ENCODE peak calls at places on chromosome 12, in seven cellular contexts. P is ascending aorta; Y is tibial nerve; N is HCT116; I is right cardiac atrium; X is heart left ventricle; J is CD4-positive, CD25-positive, alpha-beta regulatory T cell. O is an unnamed sample. For H3K4me1, the result is how much of the 10 kb centered on the place peaks cover.

GRCh38 chr12:6605425-6606330 is 1.5 kb downstream of the CHD4 start:
- DNase-seq in P (no peak), Y (no peak), N (no peak), I (peak), X (no peak), J (peak), O (peak)

GRCh38 chr12:110718222-110718908 is 24.3 kb downstream of the PPP1CC start:
- DNase-seq in P (no peak), Y (no peak), N (no peak), I (no peak), X (no peak), J (no peak), O (no peak)

GRCh38 chr12:47755655-47756562 is 2.8 kb downstream of the RAPGEF3 start:
- DNase-seq in P (no peak), Y (no peak), N (no peak), I (no peak), X (peak), J (peak), O (no peak)

GRCh38 chr12:53984901-53985357 is at the start of gene HOXC10:
- DNase-seq in P (peak), Y (peak), N (peak), I (peak), X (peak), J (peak), O (peak)

GRCh38 chr12:54028324-54029201 is at the start of gene HOXC6:
- DNase-seq in P (no peak), Y (no peak), N (no peak), I (no peak), X (no peak), J (no peak), O (no peak)

GRCh38 chr12:45415393-45415817 is 199.5 kb downstream of the ANO6 start:
- DNase-seq in P (peak), Y (peak), N (peak), I (no peak), X (no peak), J (peak), O (no peak)

GRCh38 chr12:123358035-123358434 is 6.6 kb downstream of the SBNO1 start:
- DNase-seq in P (no peak), Y (no peak), N (no peak), I (no peak), X (no peak), J (no peak), O (no peak)

GRCh38 chr12:12398026-12398859 is 41.4 kb downstream of the BORCS5 start:
- DNase-seq in P (peak), Y (peak), N (no peak), I (peak), X (no peak), J (no peak), O (no peak)

GRCh38 chr12:981956-982355 is 9.1 kb upstream of the ERC1 start:
- DNase-seq in P (no peak), Y (no peak), N (no peak), I (no peak), X (no peak), J (no peak), O (no peak)

GRCh38 chr12:30926243-30927209 is at the start of gene TSPAN11:
- DNase-seq in P (peak), Y (peak), N (no peak), I (peak), X (no peak), J (no peak), O (no peak)

GRCh38 chr12:62865090-62865489 is 69.9 kb downstream of the PPM1H start:
- DNase-seq in P (no peak), Y (no peak), N (no peak), I (no peak), X (no peak), J (no peak), O (no peak)

GRCh38 chr12:105933671-105934665 is 204.8 kb downstream of the NUAK1 start:
- DNase-seq in P (peak), Y (no peak), N (no peak), I (no peak), X (no peak), J (no peak), O (no peak)

GRCh38 chr12:122124370-122124769 is 45.8 kb downstream of the MLXIP start:
- DNase-seq in P (no peak), Y (no peak), N (no peak), I (peak), X (peak), J (no peak), O (no peak)

GRCh38 chr12:11805680-11806079 is 156.2 kb downstream of the ETV6 start:
- DNase-seq in P (no peak), Y (no peak), N (no peak), I (no peak), X (no peak), J (no peak), O (no peak)

GRCh38 chr12:95385646-95386045 is 88.3 kb upstream of the METAP2 start:
- DNase-seq in P (no peak), Y (peak), N (no peak), I (no peak), X (no peak), J (no peak), O (no peak)

GRCh38 chr12:100554608-100555077 is 18.8 kb upstream of the GAS2L3 start:
- DNase-seq in P (no peak), Y (peak), N (peak), I (no peak), X (no peak), J (peak), O (no peak)

GRCh38 chr12:88144037-88144436 is 1.9 kb downstream of the TMTC3 start:
- DNase-seq in P (no peak), Y (no peak), N (no peak), I (no peak), X (no peak), J (no peak), O (no peak)

GRCh38 chr12:88142610-88142991 is 494 bp downstream of the TMTC3 start:
- DNase-seq in P (peak), Y (peak), N (no peak), I (peak), X (peak), J (peak), O (peak)

GRCh38 chr12:88141774-88142609 is at the start of the genes CEP290 and TMTC3:
- DNase-seq in P (peak), Y (peak), N (peak), I (peak), X (peak), J (peak), O (peak)

GRCh38 chr12:88145567-88146347 is 3.6 kb downstream of the TMTC3 start:
- DNase-seq in P (no peak), Y (no peak), N (no peak), I (no peak), X (no peak), J (no peak), O (no peak)

GRCh38 chr12:88144546-88145468 is 2.7 kb downstream of the TMTC3 start:
- DNase-seq in P (no peak), Y (no peak), N (no peak), I (no peak), X (no peak), J (no peak), O (no peak)
- H3K4me3 ChIP-seq in P (no peak), Y (no peak), N (no peak), I (no peak), X (no peak), J (no peak), O (no peak)

DNA sequence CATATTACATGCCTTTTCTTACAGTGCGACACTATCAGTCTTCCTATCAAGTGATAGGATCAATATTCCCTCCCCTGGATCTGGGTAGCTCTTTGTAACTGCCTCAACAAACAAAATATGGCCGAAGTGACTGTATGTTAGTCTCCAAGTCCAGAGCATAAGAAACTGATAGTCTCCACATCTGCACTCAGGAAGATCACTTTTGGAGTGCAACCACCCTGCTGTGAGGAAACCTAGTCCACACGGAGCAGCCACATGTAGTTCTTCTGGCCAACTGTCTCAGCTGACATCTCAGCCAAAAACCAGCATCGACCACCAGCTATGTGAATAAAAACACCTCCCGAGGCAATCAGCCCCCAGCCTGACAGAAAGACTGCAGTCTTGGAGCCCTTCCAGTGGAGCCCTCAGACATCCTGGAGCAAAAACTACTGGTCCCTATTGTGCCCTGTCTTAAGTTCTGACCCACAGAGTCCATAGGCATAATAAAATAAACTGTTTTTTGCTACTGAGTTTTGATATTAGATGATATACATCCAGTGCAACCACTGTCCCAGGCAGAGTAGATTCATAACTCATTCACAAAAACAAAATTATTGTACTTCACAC is 143.8 kb downstream of the MED13L start:
- DNase-seq in P (no peak), Y (no peak), N (no peak), I (no peak), X (no peak), J (no peak), O (no peak)
- H3K4me1 ChIP-seq in P (half or more), Y (half or more), N (half or more), I (under half), X (under half), J (under half), O (under half)

GRCh38 chr12:120317258-120318105 is 10.1 kb downstream of the PLA2G1B start:
- DNase-seq in P (peak), Y (peak), N (peak), I (peak), X (peak), J (peak), O (peak)
- H3K4me3 ChIP-seq in P (peak), Y (peak), N (peak), I (peak), X (peak), J (peak), O (peak)

GRCh38 chr12:89451876-89452275 is 72.7 kb downstream of the GALNT4 start:
- DNase-seq in P (peak), Y (no peak), N (no peak), I (peak), X (no peak), J (no peak), O (no peak)
- H3K4me1 ChIP-seq in P (under half), Y (under half), N (under half), I (under half), X (under half), J (under half), O (under half)

DNA sequence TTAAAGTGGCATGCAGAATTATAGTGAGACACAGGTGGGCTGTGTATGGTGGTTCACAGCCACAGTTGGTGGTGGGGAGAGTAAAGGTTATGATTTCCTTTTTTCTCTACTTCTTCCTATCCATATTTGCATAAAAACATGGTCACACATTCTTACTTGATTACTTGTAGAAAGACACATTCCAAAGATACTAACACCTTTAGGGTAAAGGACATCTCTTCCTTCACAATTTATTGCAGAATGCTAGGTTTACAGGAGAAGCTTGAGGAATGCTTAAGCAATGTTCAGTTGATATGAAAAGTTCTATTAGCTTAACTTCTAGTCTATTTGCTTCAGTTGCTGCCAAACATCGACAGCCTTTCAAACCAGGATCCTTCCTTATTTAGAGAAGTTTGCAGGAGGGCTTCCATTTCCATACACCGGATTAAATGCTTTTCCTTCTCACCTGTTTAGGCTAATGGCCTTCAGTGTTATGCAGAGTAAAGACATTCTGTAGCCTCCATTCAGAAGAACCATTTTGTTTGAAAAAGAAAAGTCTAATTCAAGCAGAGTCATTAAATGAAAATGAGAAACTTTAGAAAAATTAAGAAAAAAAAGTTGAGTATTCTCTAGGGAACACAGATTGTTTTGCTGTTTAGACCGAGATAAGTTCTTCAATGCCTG is 2.6 kb upstream of the PHC1 start:
- DNase-seq in P (no peak), Y (no peak), N (no peak), I (no peak), X (no peak), J (no peak), O (no peak)
- H3K4me3 ChIP-seq in P (no peak), Y (no peak), N (no peak), I (no peak), X (no peak), J (no peak), O (no peak)

GRCh38 chr12:88314706-88315105 is 172.6 kb downstream of the TMTC3 start:
- DNase-seq in P (no peak), Y (no peak), N (no peak), I (no peak), X (no peak), J (no peak), O (no peak)
- H3K4me1 ChIP-seq in P (under half), Y (under half), N (under half), I (under half), X (under half), J (under half), O (under half)

DNA sequence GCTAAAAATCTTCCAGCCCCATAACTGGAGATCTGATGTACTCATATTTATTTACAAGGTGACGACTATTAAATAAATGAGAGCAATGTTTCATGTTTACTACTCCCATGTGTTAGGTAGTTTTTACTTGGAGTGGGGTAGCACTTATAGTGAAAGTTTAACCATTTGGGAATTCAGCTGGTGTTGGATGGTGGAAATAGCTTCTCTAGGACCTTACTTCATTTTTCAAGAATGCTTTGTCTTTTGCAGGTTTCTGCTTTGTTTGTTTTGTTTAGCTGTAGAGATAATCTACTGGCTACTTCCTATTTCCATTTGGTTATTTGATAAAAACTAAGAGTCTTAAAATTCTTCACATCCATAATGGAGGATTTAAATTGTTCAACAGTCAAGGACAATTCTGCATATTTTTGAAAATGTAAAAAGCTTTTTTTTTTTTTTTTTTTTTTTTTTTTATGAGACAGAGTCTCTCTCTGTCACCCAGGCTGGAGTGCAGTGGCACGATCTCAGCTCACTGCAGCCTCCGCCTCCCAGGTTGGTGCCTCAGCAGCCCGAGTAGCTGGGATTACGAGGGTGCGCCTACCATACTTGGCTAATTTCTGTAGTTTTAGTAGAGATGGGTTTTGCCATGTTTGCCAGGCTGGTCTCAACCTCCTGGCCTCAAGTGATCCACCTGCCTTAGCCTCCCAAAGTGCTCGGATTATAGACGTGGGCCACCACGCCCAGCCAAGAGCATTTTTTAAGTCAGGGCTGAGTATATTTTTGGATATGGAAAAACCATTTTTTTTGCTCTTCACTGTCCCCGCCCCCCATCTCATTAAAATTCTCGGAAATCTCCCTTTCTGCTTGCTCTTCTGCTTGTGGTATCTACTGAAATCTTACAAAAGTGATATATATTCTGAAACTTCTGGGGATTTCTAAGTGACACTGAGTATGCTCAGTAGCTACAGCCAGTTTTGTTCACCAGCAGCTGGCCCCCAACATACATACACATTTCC is 1.4 kb upstream of the ABCD2 start:
- DNase-seq in P (no peak), Y (no peak), N (no peak), I (peak), X (no peak), J (peak), O (peak)
- H3K4me3 ChIP-seq in P (peak), Y (peak), N (peak), I (peak), X (peak), J (peak), O (peak)

GRCh38 chr12:124869011-124869665 is 5.5 kb upstream of the SCARB1 start:
- DNase-seq in P (no peak), Y (no peak), N (no peak), I (peak), X (no peak), J (no peak), O (no peak)

GRCh38 chr12:124868252-124868965 is 4.7 kb upstream of the SCARB1 start:
- DNase-seq in P (no peak), Y (no peak), N (no peak), I (peak), X (no peak), J (no peak), O (no peak)

GRCh38 chr12:124866195-124866882 is 2.7 kb upstream of the SCARB1 start:
- DNase-seq in P (no peak), Y (no peak), N (no peak), I (no peak), X (no peak), J (no peak), O (no peak)

GRCh38 chr12:124866883-124867232 is 3.2 kb upstream of the SCARB1 start:
- DNase-seq in P (no peak), Y (no peak), N (no peak), I (peak), X (no peak), J (no peak), O (no peak)

GRCh38 chr12:124867389-124867930 is 3.8 kb upstream of the SCARB1 start:
- DNase-seq in P (no peak), Y (no peak), N (no peak), I (no peak), X (no peak), J (no peak), O (no peak)
- H3K4me1 ChIP-seq in P (under half), Y (under half), N (under half), I (under half), X (under half), J (under half), O (under half)

GRCh38 chr12:102954143-102954542 is 3.3 kb upstream of the ASCL1 start:
- DNase-seq in P (no peak), Y (no peak), N (no peak), I (no peak), X (no peak), J (peak), O (no peak)

GRCh38 chr12:102948941-102949352 is 8.5 kb upstream of the ASCL1 start:
- DNase-seq in P (no peak), Y (peak), N (peak), I (peak), X (no peak), J (peak), O (peak)

GRCh38 chr12:102950107-102950949 is 7.1 kb upstream of the ASCL1 start:
- DNase-seq in P (no peak), Y (no peak), N (no peak), I (no peak), X (no peak), J (no peak), O (no peak)

GRCh38 chr12:102953221-102953620 is 4.3 kb upstream of the ASCL1 start:
- DNase-seq in P (no peak), Y (no peak), N (no peak), I (no peak), X (no peak), J (peak), O (no peak)

DNA sequence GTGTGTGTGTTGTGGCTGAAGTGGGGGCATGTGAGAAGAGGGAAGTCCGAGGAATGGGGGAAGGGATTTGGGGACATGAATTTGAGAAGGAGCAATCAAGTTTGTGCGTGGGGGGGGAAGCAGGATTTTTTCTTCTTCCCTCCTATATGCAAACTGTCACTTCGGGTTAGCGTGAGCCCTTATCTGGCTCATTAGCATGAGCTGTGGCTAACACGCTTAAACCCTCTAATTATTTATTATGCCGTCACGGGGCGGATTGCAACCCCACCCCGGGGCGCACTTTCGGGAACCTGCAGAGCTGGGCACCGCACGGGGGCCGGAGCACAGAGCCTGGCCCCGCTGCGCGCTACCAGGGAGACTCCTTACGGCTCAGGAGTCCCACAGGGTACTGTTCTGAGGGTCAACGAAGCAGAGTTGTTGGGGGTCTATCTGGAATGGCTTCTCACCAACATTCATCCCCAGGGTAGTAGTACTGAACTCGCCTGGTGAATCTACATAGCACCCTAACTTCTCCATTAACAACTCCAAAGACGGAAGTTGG is 6.5 kb upstream of the ASCL1 start:
- DNase-seq in P (no peak), Y (no peak), N (no peak), I (no peak), X (no peak), J (no peak), O (no peak)
- H3K4me3 ChIP-seq in P (no peak), Y (no peak), N (no peak), I (no peak), X (no peak), J (no peak), O (no peak)